ENCODE peak calls at places on chromosome 11, in six cellular contexts. R, W, K, L, S and V are unnamed samples.

GRCh38 chr11:67691149-67691548 is 16.7 kb upstream of the ALDH3B2 start:
- DNase-seq in R (no peak), W (no peak), K (no peak), L (peak), S (no peak), V (no peak)

GRCh38 chr11:122138759-122139594 is 23.0 kb upstream of the BLID start:
- DNase-seq in R (no peak), W (no peak), K (no peak), L (no peak), S (no peak), V (no peak)

GRCh38 chr11:134521001-134521400 is 109.0 kb upstream of the B3GAT1 start:
- DNase-seq in R (no peak), W (no peak), K (no peak), L (no peak), S (no peak), V (no peak)

GRCh38 chr11:130179396-130180306 is 20.1 kb downstream of the ST14 start:
- DNase-seq in R (no peak), W (no peak), K (no peak), L (no peak), S (no peak), V (no peak)

GRCh38 chr11:39810358-39810757 is 1649.1 kb downstream of the LRRC4C start:
- DNase-seq in R (no peak), W (no peak), K (no peak), L (no peak), S (no peak), V (no peak)

GRCh38 chr11:80436547-80436946 is 995.7 kb upstream of the TENM4 start:
- DNase-seq in R (no peak), W (no peak), K (no peak), L (no peak), S (no peak), V (no peak)

GRCh38 chr11:10803676-10804075 is 5.0 kb downstream of the EIF4G2 start:
- DNase-seq in R (no peak), W (no peak), K (no peak), L (no peak), S (no peak), V (no peak)

GRCh38 chr11:46435679-46436078 is 44.1 kb upstream of the CHRM4 start:
- DNase-seq in R (no peak), W (no peak), K (no peak), L (no peak), S (no peak), V (no peak)

GRCh38 chr11:43943357-43943930 is 1.0 kb downstream of the C11orf96 start:
- DNase-seq in R (peak), W (no peak), K (no peak), L (no peak), S (no peak), V (no peak)

GRCh38 chr11:31958086-31958735 is 132.7 kb upstream of the RCN1 start:
- DNase-seq in R (peak), W (peak), K (no peak), L (peak), S (peak), V (no peak)

GRCh38 chr11:33559567-33559966 is 141.1 kb downstream of the C11orf91 start:
- DNase-seq in R (no peak), W (no peak), K (no peak), L (no peak), S (no peak), V (no peak)

GRCh38 chr11:130636672-130637463 is 188.4 kb downstream of the ADAMTS15 start:
- DNase-seq in R (peak), W (no peak), K (no peak), L (peak), S (no peak), V (no peak)

GRCh38 chr11:111911563-111912401 is at the start of gene CRYAB:
- DNase-seq in R (peak), W (peak), K (no peak), L (no peak), S (no peak), V (no peak)

GRCh38 chr11:3894128-3894731 is 38.8 kb downstream of the STIM1 start:
- DNase-seq in R (peak), W (peak), K (no peak), L (no peak), S (peak), V (no peak)

GRCh38 chr11:110338684-110339083 is 42.3 kb upstream of the RDX start:
- DNase-seq in R (no peak), W (no peak), K (no peak), L (no peak), S (no peak), V (no peak)

GRCh38 chr11:106457727-106458126 is 380.3 kb downstream of the AASDHPPT start:
- DNase-seq in R (peak), W (no peak), K (no peak), L (no peak), S (no peak), V (no peak)

GRCh38 chr11:67438121-67438902 is 830 bp upstream of the PTPRCAP start:
- DNase-seq in R (no peak), W (no peak), K (peak), L (no peak), S (peak), V (no peak)

GRCh38 chr11:60343094-60343704 is 16.1 kb downstream of the MS4A6E start:
- DNase-seq in R (peak), W (no peak), K (no peak), L (peak), S (no peak), V (no peak)

GRCh38 chr11:106668147-106668546 is 350.1 kb downstream of the GUCY1A2 start:
- DNase-seq in R (peak), W (no peak), K (no peak), L (peak), S (no peak), V (no peak)

GRCh38 chr11:134069426-134069921 is 602 bp downstream of the JAM3 start:
- DNase-seq in R (peak), W (peak), K (no peak), L (no peak), S (no peak), V (no peak)

GRCh38 chr11:5992604-5993251 is 5.9 kb upstream of the OR52L1 start:
- DNase-seq in R (peak), W (no peak), K (no peak), L (peak), S (no peak), V (no peak)

GRCh38 chr11:104105155-104105554 is 58.8 kb downstream of the PDGFD start:
- DNase-seq in R (no peak), W (no peak), K (no peak), L (no peak), S (no peak), V (no peak)

GRCh38 chr11:776459-777287 is 614 bp downstream of the GATD1 start:
- DNase-seq in R (peak), W (peak), K (no peak), L (peak), S (peak), V (peak)

GRCh38 chr11:85787809-85788805 is 22.8 kb downstream of the SYTL2 start:
- DNase-seq in R (no peak), W (no peak), K (no peak), L (no peak), S (no peak), V (no peak)

GRCh38 chr11:48900131-48900800 is 83.4 kb downstream of the TRIM51G start:
- DNase-seq in R (no peak), W (no peak), K (no peak), L (no peak), S (no peak), V (no peak)

GRCh38 chr11:44467413-44467812 is 98.0 kb upstream of the CD82 start:
- DNase-seq in R (no peak), W (no peak), K (no peak), L (no peak), S (no peak), V (no peak)

GRCh38 chr11:102603576-102603975 is 21.6 kb downstream of the MMP20 start:
- DNase-seq in R (no peak), W (no peak), K (no peak), L (no peak), S (no peak), V (no peak)

GRCh38 chr11:44443836-44444769 is 121.4 kb upstream of the CD82 start:
- DNase-seq in R (no peak), W (no peak), K (no peak), L (no peak), S (no peak), V (no peak)

GRCh38 chr11:2779499-2779980 is 79.7 kb upstream of the KCNQ1OT1 start:
- DNase-seq in R (no peak), W (no peak), K (no peak), L (no peak), S (no peak), V (no peak)

GRCh38 chr11:2554338-2555240 is 109.8 kb downstream of the KCNQ1 start:
- DNase-seq in R (no peak), W (no peak), K (no peak), L (no peak), S (no peak), V (no peak)

GRCh38 chr11:108220721-108221346 is 1.6 kb downstream of the NPAT start:
- DNase-seq in R (peak), W (no peak), K (no peak), L (no peak), S (no peak), V (no peak)

GRCh38 chr11:34036456-34036855 is 15.1 kb upstream of the CAPRIN1 start:
- DNase-seq in R (no peak), W (no peak), K (no peak), L (no peak), S (no peak), V (no peak)

GRCh38 chr11:3167143-3168119 is 2.3 kb upstream of the OSBPL5 start:
- DNase-seq in R (no peak), W (no peak), K (no peak), L (no peak), S (no peak), V (no peak)

GRCh38 chr11:97756571-97757335 is 1264.0 kb upstream of the CNTN5 start:
- DNase-seq in R (no peak), W (no peak), K (no peak), L (no peak), S (no peak), V (no peak)